ENCODE peak calls at places on chromosomes 4 and X, in seven cellular contexts. T is mammary epithelial cell, H is spleen, X is ascending aorta, A is body of pancreas, K is breast epithelium, I is thoracic aorta. F is an unnamed sample. For H3K27me3 and H3K4me1, the result is how much of the 10 kb centered on the place peaks cover.

GRCh38 chr4:183436417-183436816 is 8.0 kb upstream of the CDKN2AIP start:
- DNase-seq in T (no peak), H (peak), X (no peak), A (no peak), K (no peak), I (no peak), F (no peak)

GRCh38 chr4:104571341-104571740 is 76.6 kb upstream of the CXXC4 start:
- DNase-seq in T (peak), H (no peak), X (no peak), A (no peak), K (no peak), I (no peak), F (no peak)

GRCh38 chrX:136635235-136635634 is 12.7 kb upstream of the CD40LG start:
- DNase-seq in T (no peak), H (no peak), X (no peak), A (no peak), K (no peak), I (no peak), F (no peak)

GRCh38 chrX:15509845-15510244 is 9.2 kb downstream of the BMX start:
- DNase-seq in T (no peak), H (no peak), X (no peak), A (no peak), K (no peak), I (no peak), F (no peak)

GRCh38 chr4:184298255-184298654 is 80.6 kb upstream of the ENPP6 start:
- DNase-seq in T (no peak), H (no peak), X (no peak), A (no peak), K (no peak), I (no peak), F (no peak)

GRCh38 chr4:8205749-8206611 is 6.9 kb downstream of the SH3TC1 start:
- DNase-seq in T (peak), H (peak), X (no peak), A (no peak), K (no peak), I (no peak), F (no peak)

GRCh38 chrX:153184787-153185186 is 5.7 kb downstream of the MAGEA1 start:
- DNase-seq in T (no peak), H (no peak), X (no peak), A (no peak), K (no peak), I (no peak), F (no peak)

GRCh38 chrX:110042521-110042920 is 39.6 kb downstream of the TMEM164 start:
- DNase-seq in T (peak), H (no peak), X (no peak), A (no peak), K (no peak), I (no peak), F (no peak)

GRCh38 chrX:46039526-46039925 is 505.7 kb downstream of the ZNF674 start:
- DNase-seq in T (no peak), H (no peak), X (no peak), A (no peak), K (no peak), I (no peak), F (no peak)

GRCh38 chr4:142550955-142551354 is 295.1 kb downstream of the INPP4B start:
- DNase-seq in T (no peak), H (no peak), X (no peak), A (no peak), K (no peak), I (no peak), F (no peak)

GRCh38 chrX:134013092-134013497 is 27.7 kb upstream of the GPC3 start:
- DNase-seq in T (peak), H (no peak), X (no peak), A (no peak), K (no peak), I (no peak), F (no peak)

GRCh38 chrX:1147641-1148515 is 64.6 kb downstream of the CRLF2 start:
- DNase-seq in T (no peak), H (peak), X (peak), A (no peak), K (peak), I (no peak), F (no peak)

GRCh38 chrX:97039363-97040029 is 155.8 kb downstream of the RPA4 start:
- DNase-seq in T (peak), H (no peak), X (no peak), A (peak), K (no peak), I (no peak), F (no peak)

GRCh38 chr4:17613761-17614415 is 553 bp upstream of the MED28 start:
- DNase-seq in T (peak), H (peak), X (no peak), A (no peak), K (no peak), I (no peak), F (no peak)

GRCh38 chrX:116436358-116436816 is at the start of gene SLC6A14:
- DNase-seq in T (no peak), H (no peak), X (no peak), A (peak), K (no peak), I (no peak), F (no peak)

GRCh38 chrX:123860506-123860840 is 620 bp downstream of the XIAP start:
- DNase-seq in T (no peak), H (no peak), X (no peak), A (no peak), K (no peak), I (no peak), F (no peak)

GRCh38 chr4:23999714-24000113 is 109.9 kb upstream of the PPARGC1A start:
- DNase-seq in T (no peak), H (no peak), X (no peak), A (no peak), K (no peak), I (no peak), F (no peak)

GRCh38 chrX:18890724-18891560 is 93.0 kb downstream of the PHKA2 start:
- DNase-seq in T (no peak), H (peak), X (no peak), A (no peak), K (no peak), I (no peak), F (no peak)

GRCh38 chr4:159722918-159723317 is 620.0 kb downstream of the RAPGEF2 start:
- DNase-seq in T (no peak), H (no peak), X (no peak), A (no peak), K (no peak), I (no peak), F (no peak)

GRCh38 chrX:89033723-89034122 is 286.7 kb downstream of the CPXCR1 start:
- DNase-seq in T (no peak), H (no peak), X (no peak), A (no peak), K (no peak), I (no peak), F (no peak)
- H3K27me3 ChIP-seq in T (under half), H (under half), X (under half), A (under half), K (under half), I (under half), F (under half)

DNA sequence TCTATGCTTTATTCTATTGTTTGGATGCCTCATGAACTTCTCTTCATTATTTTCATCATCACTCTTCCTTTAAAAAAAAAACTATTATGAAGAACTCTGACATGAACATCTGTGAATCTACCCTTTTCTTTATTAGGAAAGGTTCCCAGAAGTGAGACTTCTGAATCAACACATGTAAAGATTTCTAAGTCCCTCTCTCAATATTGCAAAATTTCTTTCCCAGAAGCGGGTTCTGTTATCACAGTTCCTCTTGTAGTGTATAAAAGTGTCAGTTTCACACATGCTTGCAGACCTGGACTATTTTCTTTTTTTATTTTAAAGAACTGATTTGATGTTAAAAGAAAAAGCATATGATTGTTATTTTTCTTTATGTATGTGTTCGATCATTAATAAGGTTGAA is 330.8 kb upstream of the KLF3 start:
- DNase-seq in T (no peak), H (no peak), X (no peak), A (no peak), K (no peak), I (no peak), F (no peak)
- H3K4me1 ChIP-seq in T (under half), H (under half), X (under half), A (under half), K (under half), I (under half), F (under half)

GRCh38 chrX:107826286-107827136 is 845 bp downstream of the MID2 start:
- DNase-seq in T (peak), H (peak), X (peak), A (peak), K (peak), I (no peak), F (peak)
- H3K27me3 ChIP-seq in T (under half), H (under half), X (under half), A (under half), K (under half), I (under half), F (under half)

GRCh38 chr4:14446904-14447303 is 555.4 kb upstream of the CPEB2 start:
- DNase-seq in T (no peak), H (no peak), X (no peak), A (no peak), K (no peak), I (no peak), F (no peak)

GRCh38 chr4:14446311-14446710 is 556.0 kb upstream of the CPEB2 start:
- DNase-seq in T (peak), H (no peak), X (no peak), A (no peak), K (no peak), I (no peak), F (no peak)

GRCh38 chr4:14449308-14449707 is 553.0 kb upstream of the CPEB2 start:
- DNase-seq in T (no peak), H (no peak), X (no peak), A (no peak), K (no peak), I (no peak), F (no peak)

DNA sequence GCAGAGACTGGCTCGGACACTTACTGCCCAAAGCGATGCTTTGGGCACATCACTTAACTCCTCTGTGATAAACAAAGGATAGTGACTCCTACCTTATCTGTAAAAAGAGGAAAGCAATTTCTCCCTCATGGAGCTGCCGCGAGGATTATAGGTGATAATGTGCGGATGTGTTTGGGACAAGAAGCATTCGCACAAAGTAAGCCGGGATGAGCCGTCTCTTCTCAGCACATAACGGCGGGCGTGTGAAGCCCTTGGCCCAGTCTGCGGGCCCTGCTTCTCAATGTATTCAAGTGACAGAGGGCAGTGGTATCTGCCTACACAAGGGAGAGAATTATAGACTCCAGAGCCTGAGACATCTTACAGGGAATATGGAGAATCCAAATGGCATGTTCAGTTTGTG is 550.3 kb upstream of the CPEB2 start:
- DNase-seq in T (no peak), H (no peak), X (no peak), A (no peak), K (no peak), I (no peak), F (no peak)
- H3K4me1 ChIP-seq in T (under half), H (under half), X (under half), A (under half), K (under half), I (under half), F (under half)

DNA sequence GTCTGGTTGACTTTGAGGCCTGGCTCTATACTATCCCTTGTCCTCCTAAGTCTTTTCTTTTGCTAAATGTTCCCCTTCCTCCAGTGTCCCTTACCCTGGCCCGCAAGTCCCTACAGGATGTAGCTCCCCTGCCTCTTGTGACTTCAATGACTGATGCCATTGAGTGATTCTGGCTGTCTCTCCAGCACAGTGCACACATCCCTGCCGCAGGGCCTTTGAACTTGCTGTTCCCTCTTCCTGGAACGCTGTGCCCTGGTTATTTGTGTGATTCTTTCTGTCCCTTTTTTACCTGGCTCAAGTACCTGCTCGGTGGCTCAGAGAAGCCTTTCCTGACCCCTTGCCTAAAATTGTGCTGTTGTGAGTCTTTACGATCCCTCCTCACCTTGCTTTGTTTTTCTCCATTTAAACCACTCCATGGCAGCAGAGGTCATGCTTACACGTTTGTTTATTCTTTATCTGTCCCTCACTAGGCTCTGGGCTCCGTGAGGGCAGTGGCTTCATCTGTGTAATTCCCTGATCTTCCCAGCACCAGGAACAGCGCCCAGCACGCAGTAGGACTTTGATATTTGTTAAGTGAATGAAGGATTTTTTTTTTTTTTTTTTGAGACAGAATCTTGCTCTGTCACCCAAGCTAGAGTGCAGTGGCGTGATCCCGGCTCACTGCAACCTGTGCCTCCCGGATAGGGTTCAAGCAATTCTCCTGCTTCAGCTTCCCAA is 17.6 kb downstream of the MSX1 start:
- DNase-seq in T (no peak), H (no peak), X (no peak), A (no peak), K (no peak), I (no peak), F (no peak)
- H3K27me3 ChIP-seq in T (under half), H (under half), X (under half), A (under half), K (under half), I (under half), F (under half)

DNA sequence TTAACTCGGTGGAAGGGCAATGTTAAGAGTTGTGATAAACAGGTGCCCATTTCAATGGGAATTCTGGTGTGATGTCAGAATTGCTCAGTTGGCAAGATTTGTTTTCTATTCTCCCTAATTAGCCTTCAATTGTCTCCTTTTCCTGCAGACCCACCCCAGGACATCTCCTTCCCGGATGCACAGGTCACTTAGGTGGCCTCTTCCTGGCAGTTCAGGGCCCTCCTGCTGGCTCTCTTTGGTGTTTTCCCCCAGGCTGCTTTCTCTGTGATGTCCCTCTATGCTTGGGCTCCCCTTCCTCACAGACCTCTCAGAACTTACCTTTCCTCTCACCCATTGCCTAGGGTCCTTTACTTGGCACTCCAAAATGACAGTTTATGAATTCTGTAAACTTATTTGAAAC is 126.3 kb downstream of the GPAT3 start:
- DNase-seq in T (no peak), H (no peak), X (no peak), A (no peak), K (no peak), I (no peak), F (no peak)
- H3K4me1 ChIP-seq in T (under half), H (under half), X (under half), A (under half), K (under half), I (under half), F (under half)

F was measured in SJCRH30.